ENCODE peak calls at places on chromosomes 1 and 21, in five cellular contexts. Y is ovary, K is sigmoid colon, H is suprapubic skin, Q is GM12878. T is an unnamed sample.

GRCh38 chr21:34845521-34846213 is 176.9 kb downstream of the CLIC6 start:
- DNase-seq in Y (no peak), K (no peak), H (no peak), Q (peak; percentile 60), T (no peak)

GRCh38 chr1:44377925-44378784 is 23.1 kb upstream of the ERI3 start:
- DNase-seq in Y (no peak), K (no peak), H (no peak), Q (no peak), T (peak; percentile 34)

GRCh38 chr1:26031196-26031902 is 9.8 kb downstream of the EXTL1 start:
- DNase-seq in Y (no peak), K (no peak), H (no peak), Q (no peak), T (no peak)

GRCh38 chr1:240455228-240455821 is 156.6 kb downstream of the GREM2 start:
- DNase-seq in Y (no peak), K (no peak), H (no peak), Q (no peak), T (no peak)

GRCh38 chr1:26306290-26307221 is at the start of gene UBXN11:
- DNase-seq in Y (peak; percentile 90), K (peak; percentile 96), H (peak; percentile 94), Q (peak; percentile 87), T (peak; percentile 74)

GRCh38 chr1:27831568-27832410 is 1.2 kb downstream of the PPP1R8 start:
- DNase-seq in Y (no peak), K (no peak), H (no peak), Q (no peak), T (no peak)

GRCh38 chr1:234478481-234479309 is at the start of gene TARBP1:
- DNase-seq in Y (peak; percentile 50), K (peak; percentile 77), H (no peak), Q (no peak), T (no peak)

GRCh38 chr1:910311-910880 is 13.3 kb upstream of the SAMD11 start:
- DNase-seq in Y (peak; percentile 7), K (peak; percentile 65), H (peak; percentile 64), Q (no peak), T (peak; percentile 11)

GRCh38 chr1:225834417-225835329 is 24.7 kb downstream of the EPHX1 start:
- DNase-seq in Y (peak; percentile 75), K (peak; percentile 94), H (no peak), Q (no peak), T (peak; percentile 44)

GRCh38 chr1:110053557-110054428 is 16.7 kb downstream of the ALX3 start:
- DNase-seq in Y (peak; percentile 58), K (peak; percentile 80), H (peak; percentile 79), Q (no peak), T (peak; percentile 83)

GRCh38 chr1:170369417-170369816 is 162.5 kb upstream of the GORAB start:
- DNase-seq in Y (no peak), K (no peak), H (no peak), Q (no peak), T (no peak)

GRCh38 chr1:163959622-163960021 is 599.4 kb upstream of the PBX1 start:
- DNase-seq in Y (no peak), K (no peak), H (no peak), Q (no peak), T (no peak)

GRCh38 chr1:102183711-102184110 is 187.0 kb upstream of the OLFM3 start:
- DNase-seq in Y (no peak), K (no peak), H (no peak), Q (no peak), T (no peak)

GRCh38 chr1:211783897-211784296 is 46.7 kb downstream of the LPGAT1 start:
- DNase-seq in Y (no peak), K (no peak), H (no peak), Q (no peak), T (no peak)

GRCh38 chr1:18927654-18928272 is 25.4 kb upstream of the ALDH4A1 start:
- DNase-seq in Y (no peak), K (no peak), H (no peak), Q (no peak), T (no peak)

GRCh38 chr1:180563013-180563827 is 4.5 kb downstream of the OVAAL start:
- DNase-seq in Y (no peak), K (no peak), H (no peak), Q (no peak), T (no peak)

GRCh38 chr1:202806845-202807366 is 1.3 kb downstream of the KDM5B start:
- DNase-seq in Y (peak; percentile 22), K (no peak), H (no peak), Q (no peak), T (no peak)

GRCh38 chr21:39022901-39023693 is 160.2 kb downstream of the PSMG1 start:
- DNase-seq in Y (peak; percentile 79), K (peak; percentile 66), H (no peak), Q (no peak), T (peak; percentile 67)

GRCh38 chr1:211695135-211695816 is 19.9 kb upstream of the NEK2 start:
- DNase-seq in Y (no peak), K (no peak), H (no peak), Q (peak; percentile 79), T (no peak)

GRCh38 chr1:231827337-231828105 is 200.9 kb downstream of the DISC1 start:
- DNase-seq in Y (no peak), K (no peak), H (no peak), Q (no peak), T (no peak)
- TF ChIP-seq EP300 in Y (no peak), K (no peak), H (no peak), Q (no peak), T (no peak)

GRCh38 chr1:155882766-155883165 is 23.4 kb downstream of the SYT11 start:
- DNase-seq in Y (no peak), K (no peak), H (no peak), Q (no peak), T (no peak)
- H3K36me3 ChIP-seq in Y (no peaks in the 10 kb centered on the region), K (no peaks in the 10 kb centered on the region), H (no peaks in the 10 kb centered on the region), Q (no peaks in the 10 kb centered on the region), T (no peaks in the 10 kb centered on the region)

GRCh38 chr1:165837838-165838364 is 10.5 kb downstream of the UCK2 start:
- DNase-seq in Y (no peak), K (no peak), H (no peak), Q (no peak), T (no peak)

GRCh38 chr1:165833358-165833757 is 5.9 kb downstream of the UCK2 start:
- DNase-seq in Y (no peak), K (no peak), H (no peak), Q (no peak), T (no peak)

GRCh38 chr1:165834881-165835280 is 7.5 kb downstream of the UCK2 start:
- DNase-seq in Y (no peak), K (no peak), H (no peak), Q (no peak), T (no peak)

GRCh38 chr1:165834229-165834628 is 6.8 kb downstream of the UCK2 start:
- DNase-seq in Y (no peak), K (no peak), H (no peak), Q (no peak), T (no peak)

GRCh38 chr1:165836664-165837482 is 9.5 kb downstream of the UCK2 start:
- DNase-seq in Y (no peak), K (no peak), H (no peak), Q (no peak), T (no peak)
- TF ChIP-seq EP300 in Y (no peak), K (no peak), H (no peak), Q (no peak), T (no peak)

GRCh38 chr1:34845131-34845901 is 14.2 kb downstream of the SMIM12 start:
- DNase-seq in Y (no peak), K (peak; percentile 28), H (no peak), Q (no peak), T (no peak)

GRCh38 chr1:34847094-34847493 is 12.5 kb downstream of the SMIM12 start:
- DNase-seq in Y (no peak), K (peak; percentile 24), H (no peak), Q (no peak), T (no peak)

GRCh38 chr1:34843392-34844251 is 15.9 kb downstream of the SMIM12 start:
- DNase-seq in Y (no peak), K (no peak), H (no peak), Q (no peak), T (no peak)

GRCh38 chr1:34844252-34844634 is 15.3 kb downstream of the SMIM12 start:
- DNase-seq in Y (no peak), K (no peak), H (no peak), Q (no peak), T (no peak)

GRCh38 chr1:34846265-34846664 is 13.3 kb downstream of the SMIM12 start:
- DNase-seq in Y (no peak), K (peak; percentile 47), H (no peak), Q (no peak), T (no peak)
- H3K36me3 ChIP-seq in Y (no peaks in the 10 kb centered on the region), K (no peaks in the 10 kb centered on the region), H (peaks cover 3% of the 10 kb centered on the region), Q (no peaks in the 10 kb centered on the region), T (no peaks in the 10 kb centered on the region)

GRCh38 chr21:41664881-41665765 is 101.7 kb downstream of the RIPK4 start:
- DNase-seq in Y (no peak), K (no peak), H (peak; percentile 75), Q (no peak), T (peak; percentile 24)

GRCh38 chr21:41665766-41666595 is 100.9 kb downstream of the RIPK4 start:
- DNase-seq in Y (no peak), K (peak; percentile 55), H (peak; percentile 68), Q (no peak), T (no peak)

GRCh38 chr21:41668051-41668541 is 98.8 kb downstream of the RIPK4 start:
- DNase-seq in Y (no peak), K (peak; percentile 57), H (peak; percentile 51), Q (no peak), T (no peak)

GRCh38 chr21:41667136-41667535 is 99.7 kb downstream of the RIPK4 start:
- DNase-seq in Y (no peak), K (no peak), H (peak; percentile 30), Q (no peak), T (no peak)

GRCh38 chr21:41666641-41667051 is 100.2 kb downstream of the RIPK4 start:
- DNase-seq in Y (no peak), K (peak; percentile 57), H (peak; percentile 58), Q (no peak), T (no peak)
- TF ChIP-seq EP300 in Y (no peak), K (no peak), H (no peak), Q (no peak), T (no peak)

DNA sequence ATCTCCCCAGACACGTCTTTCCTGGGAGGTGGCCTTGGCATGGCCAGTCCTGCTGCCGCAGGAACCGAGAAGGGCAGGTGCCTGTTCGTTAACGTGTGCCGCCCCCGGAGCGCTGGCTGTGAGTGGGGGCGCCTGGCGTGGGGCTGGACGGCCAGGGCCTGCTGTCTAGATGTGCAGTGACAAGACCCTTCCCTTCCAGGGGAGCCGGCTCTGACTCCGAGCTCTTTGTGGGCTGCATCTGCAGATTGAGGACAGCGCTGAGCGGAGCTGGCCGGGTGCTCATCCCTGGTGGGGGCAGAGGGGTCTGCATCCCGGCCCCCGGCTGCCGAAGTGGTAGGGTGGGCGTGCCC is 13.0 kb downstream of the COL18A1 start:
- DNase-seq in Y (no peak), K (no peak), H (no peak), Q (no peak), T (no peak)
- H3K36me3 ChIP-seq in Y (no peaks in the 10 kb centered on the region), K (no peaks in the 10 kb centered on the region), H (no peaks in the 10 kb centered on the region), Q (no peaks in the 10 kb centered on the region), T (no peaks in the 10 kb centered on the region)

T was measured in tibial nerve.